ENCODE peak calls at places on chromosomes 13 and 19, in five cellular contexts. J is HT-29, A is left lung, K is WTC11, L is T-cell. D is an unnamed sample.

GRCh38 chr19:8129061-8129460 is 20.3 kb downstream of the FBN3 start:
- DNase-seq in J (no peak), A (no peak), K (no peak), L (no peak), D (no peak)

GRCh38 chr13:36124236-36124822 is 6.9 kb downstream of the DCLK1 start:
- DNase-seq in J (no peak), A (no peak), K (no peak), L (no peak), D (no peak)

GRCh38 chr13:23427342-23428182 is 5.9 kb downstream of the SACS start:
- DNase-seq in J (peak), A (no peak), K (no peak), L (no peak), D (no peak)

GRCh38 chr19:50288954-50289353 is 40.2 kb downstream of the KCNC3 start:
- DNase-seq in J (no peak), A (no peak), K (no peak), L (no peak), D (no peak)

GRCh38 chr13:44974056-44974798 is 15.0 kb downstream of the NUFIP1 start:
- DNase-seq in J (no peak), A (no peak), K (no peak), L (no peak), D (no peak)

GRCh38 chr19:18070181-18070580 is 16.6 kb downstream of the IL12RB1 start:
- DNase-seq in J (no peak), A (no peak), K (no peak), L (no peak), D (no peak)

GRCh38 chr13:110812111-110812868 is 98.8 kb downstream of the ING1 start:
- DNase-seq in J (no peak), A (no peak), K (peak), L (no peak), D (no peak)

GRCh38 chr13:66673401-66673800 is 556.7 kb downstream of the PCDH9 start:
- DNase-seq in J (no peak), A (no peak), K (no peak), L (no peak), D (no peak)

GRCh38 chr13:105991622-105992254 is 543.7 kb downstream of the EFNB2 start:
- DNase-seq in J (peak), A (peak), K (no peak), L (no peak), D (no peak)

GRCh38 chr19:5132698-5133651 is 164.1 kb downstream of the KDM4B start:
- DNase-seq in J (peak), A (no peak), K (no peak), L (no peak), D (no peak)

GRCh38 chr19:53813996-53814395 is 10.1 kb downstream of the NLRP12 start:
- DNase-seq in J (no peak), A (no peak), K (no peak), L (no peak), D (no peak)

GRCh38 chr13:109357751-109358150 is 428.6 kb downstream of the IRS2 start:
- DNase-seq in J (no peak), A (no peak), K (no peak), L (no peak), D (no peak)

GRCh38 chr13:40993987-40994386 is 25.1 kb downstream of the ELF1 start:
- DNase-seq in J (peak), A (no peak), K (no peak), L (no peak), D (no peak)

GRCh38 chr19:43662487-43662886 is 7.5 kb downstream of the PLAUR start:
- DNase-seq in J (peak), A (no peak), K (no peak), L (no peak), D (no peak)

GRCh38 chr13:51221674-51222509 is at the start of gene FAM124A:
- DNase-seq in J (peak), A (no peak), K (peak), L (no peak), D (peak)

GRCh38 chr19:42613666-42614065 is 18.9 kb upstream of the CEACAM8 start:
- DNase-seq in J (no peak), A (no peak), K (no peak), L (no peak), D (no peak)

GRCh38 chr19:45597425-45598111 is 4.4 kb downstream of the GPR4 start:
- DNase-seq in J (no peak), A (no peak), K (no peak), L (no peak), D (no peak)

GRCh38 chr13:110676057-110676510 is 29.8 kb downstream of the CARS2 start:
- DNase-seq in J (no peak), A (no peak), K (no peak), L (no peak), D (no peak)

GRCh38 chr13:41643502-41643901 is 186.2 kb downstream of the RGCC start:
- DNase-seq in J (no peak), A (no peak), K (no peak), L (no peak), D (no peak)

GRCh38 chr13:107834268-107834667 is 381.1 kb downstream of the LIG4 start:
- DNase-seq in J (peak), A (no peak), K (no peak), L (no peak), D (no peak)

GRCh38 chr13:89899302-89900103 is 1448.0 kb upstream of the MIR17HG start:
- DNase-seq in J (no peak), A (no peak), K (no peak), L (no peak), D (no peak)

GRCh38 chr13:90717451-90717936 is 630.0 kb upstream of the MIR17HG start:
- DNase-seq in J (no peak), A (no peak), K (no peak), L (no peak), D (no peak)

GRCh38 chr19:38841787-38842438 is 7.9 kb downstream of the HNRNPL start:
- DNase-seq in J (no peak), A (no peak), K (no peak), L (peak), D (no peak)

GRCh38 chr13:30847697-30848307 is 58.3 kb upstream of the MEDAG start:
- DNase-seq in J (no peak), A (no peak), K (no peak), L (no peak), D (no peak)